ENCODE peak calls at places on chromosomes 12 and 14, in ten cellular contexts. B is vagina; D is GM13977; H is D341Med; E is NCI-H1105 treated with DMSO at 0.1 percent for 48 hours; Q is NAMALWA; T is foreskin melanocyte; F is fibroblast of the aortic adventitia; Y is T-cell; A is activated naive CD4-positive, alpha-beta T cell treated with anti-CD3 and anti-CD28 coated beads for 36 hours. I is an unnamed sample.
A peak's percentile ranks its signal among the peaks of the same experiment; 100 is the strongest.

GRCh38 chr12:121791671-121792496 is 1.6 kb downstream of the RHOF start:
- DNase-seq in D (no peak), E (no peak), H (no peak), B (no peak), Y (no peak), A (peak; percentile 72), T (no peak), Q (peak; percentile 43), F (no peak), I (no peak)

GRCh38 chr12:47838286-47838931 is 18.7 kb upstream of the HDAC7 start:
- DNase-seq in T (no peak), Y (no peak), H (peak; percentile 73), A (peak; percentile 60), E (peak; percentile 9), B (no peak), F (peak; percentile 58), D (peak; percentile 60), Q (peak; percentile 61), I (no peak)

GRCh38 chr12:45425426-45425825 is 209.5 kb downstream of the ANO6 start:
- DNase-seq in B (no peak), E (no peak), F (peak; percentile 54), Q (no peak), A (no peak), H (no peak), D (no peak), Y (no peak), T (no peak), I (no peak)

GRCh38 chr12:93183940-93184663 is 193.6 kb upstream of the NUDT4 start:
- DNase-seq in T (no peak), Q (peak; percentile 33), B (no peak), A (peak; percentile 25), Y (no peak), D (peak; percentile 51), H (no peak), E (no peak), F (peak; percentile 94), I (no peak)

GRCh38 chr12:131695968-131696367 is 14.9 kb upstream of the SFSWAP start:
- DNase-seq in Q (no peak), D (no peak), E (no peak), Y (no peak), A (no peak), H (no peak), T (no peak), B (no peak), F (no peak), I (no peak)

GRCh38 chr14:60061371-60061770 is 30.4 kb upstream of the PCNX4 start:
- DNase-seq in D (no peak), F (peak; percentile 41), T (no peak), E (no peak), Q (no peak), B (no peak), A (no peak), Y (no peak), H (no peak), I (no peak)

GRCh38 chr14:36816481-36816880 is 154.8 kb downstream of the PAX9 start:
- DNase-seq in B (no peak), T (no peak), Q (no peak), F (no peak), E (no peak), A (no peak), Y (no peak), D (no peak), H (no peak), I (no peak)

GRCh38 chr14:64235652-64236640 is 58.2 kb downstream of the ESR2 start:
- DNase-seq in A (no peak), T (no peak), D (peak; percentile 83), Y (no peak), Q (peak; percentile 81), B (no peak), H (no peak), E (no peak), F (no peak), I (peak; percentile 15)

GRCh38 chr14:74144789-74145188 is 60.0 kb downstream of the LIN52 start:
- DNase-seq in F (no peak), A (no peak), D (no peak), B (no peak), H (no peak), Q (no peak), T (peak; percentile 7), Y (no peak), E (no peak), I (no peak)

GRCh38 chr12:27123642-27124041 is 41.3 kb upstream of the C12orf71 start:
- DNase-seq in Q (peak; percentile 62), B (no peak), A (no peak), F (peak; percentile 33), Y (no peak), T (peak; percentile 22), D (peak; percentile 12), H (no peak), E (peak; percentile 42), I (peak; percentile 39)

GRCh38 chr12:123363743-123364531 is 710 bp downstream of the SBNO1 start:
- DNase-seq in A (peak; percentile 40), F (no peak), H (peak; percentile 63), T (peak; percentile 44), B (no peak), Q (peak; percentile 68), E (peak; percentile 24), D (peak; percentile 42), Y (peak; percentile 25), I (peak; percentile 12)

GRCh38 chr14:103516426-103517171 is 6.0 kb downstream of the CKB start:
- DNase-seq in D (no peak), E (no peak), B (no peak), F (no peak), Q (no peak), Y (no peak), H (no peak), T (no peak), A (no peak), I (no peak)

GRCh38 chr12:19192709-19193108 is 63.2 kb downstream of the PLEKHA5 start:
- DNase-seq in D (no peak), E (peak; percentile 54), F (no peak), Q (no peak), T (no peak), A (no peak), Y (no peak), B (no peak), H (no peak), I (no peak)

GRCh38 chr14:97166497-97166896 is 369.3 kb downstream of the VRK1 start:
- DNase-seq in B (no peak), H (no peak), Y (no peak), A (no peak), Q (no peak), T (no peak), E (no peak), D (no peak), F (no peak), I (no peak)

I was measured in MM.1S.